ENCODE peak calls at places on chromosomes 4 and X, in ten cellular contexts. O is pancreas; H is HT-29; P is vagina; C is H7; V is mucosa of gallbladder; I is NCI-H748 treated with DMSO at 0.1 percent for 48 hours; F is MM.1S; A is stimulated activated CD4-positive, alpha-beta T cell treated with anti-CD3 and anti-CD28 coated beads, TNF-alpha, amount 100 ng/mL, for 48 hours; D is body of pancreas. W is an unnamed sample.

GRCh38 chr4:127857641-127858040 is 23.1 kb upstream of the PLK4 start:
- DNase-seq in F (no peak), I (no peak), H (no peak), V (no peak), C (no peak), A (no peak), O (no peak), P (no peak), D (no peak), W (no peak)

GRCh38 chr4:95129036-95129435 is 371.3 kb downstream of the BMPR1B start:
- DNase-seq in F (no peak), I (no peak), A (no peak), P (no peak), O (no peak), H (no peak), C (no peak), V (no peak), D (no peak), W (no peak)

GRCh38 chr4:88866862-88867550 is 169.4 kb upstream of the NAP1L5 start:
- DNase-seq in V (no peak), I (peak), A (no peak), O (no peak), P (no peak), D (no peak), F (peak), H (peak), C (no peak), W (no peak)

GRCh38 chrX:136063340-136064079 is 78.3 kb downstream of the SLC9A6 start:
- DNase-seq in A (no peak), F (no peak), V (no peak), I (no peak), D (no peak), O (no peak), C (no peak), H (no peak), P (no peak), W (no peak)

GRCh38 chr4:84238247-84239090 is 260.6 kb downstream of the NKX6-1 start:
- DNase-seq in C (no peak), F (no peak), A (no peak), I (no peak), H (no peak), D (no peak), P (no peak), V (no peak), O (no peak), W (no peak)

GRCh38 chr4:108749119-108749518 is 13.7 kb downstream of the ETNPPL start:
- DNase-seq in A (no peak), H (no peak), C (peak), D (no peak), F (no peak), P (no peak), V (no peak), O (no peak), I (no peak), W (no peak)

GRCh38 chr4:10612476-10612875 is 72.1 kb downstream of the CLNK start:
- DNase-seq in F (no peak), I (no peak), H (no peak), V (no peak), D (no peak), P (no peak), A (no peak), C (no peak), O (no peak), W (no peak)

GRCh38 chr4:177250056-177250696 is 59.5 kb upstream of the NEIL3 start:
- DNase-seq in V (peak), A (peak), P (no peak), I (peak), D (peak), H (peak), F (no peak), O (peak), C (peak), W (no peak)

GRCh38 chrX:19800821-19801220 is 86.6 kb downstream of the SH3KBP1 start:
- DNase-seq in V (no peak), F (no peak), A (no peak), C (peak), D (no peak), H (no peak), P (no peak), O (no peak), I (no peak), W (no peak)

GRCh38 chrX:13502590-13502989 is 66.8 kb upstream of the EGFL6 start:
- DNase-seq in D (no peak), F (no peak), P (no peak), O (no peak), H (no peak), C (no peak), V (no peak), A (no peak), I (no peak), W (no peak)

GRCh38 chr4:185541251-185541671 is 6.0 kb upstream of the PDLIM3 start:
- DNase-seq in O (no peak), H (no peak), P (no peak), F (no peak), V (peak), A (no peak), D (no peak), C (no peak), I (no peak), W (peak)

GRCh38 chr4:25486171-25486570 is 109.1 kb downstream of the ANAPC4 start:
- DNase-seq in F (no peak), P (no peak), A (no peak), D (no peak), I (no peak), C (no peak), H (no peak), O (no peak), V (no peak), W (no peak)

GRCh38 chr4:81378398-81378797 is 93.3 kb downstream of the RASGEF1B start:
- DNase-seq in P (no peak), C (no peak), A (no peak), F (no peak), V (no peak), O (no peak), D (no peak), H (no peak), I (no peak), W (no peak)

GRCh38 chrX:132488092-132488749 is 617 bp downstream of the MBNL3 start:
- DNase-seq in O (no peak), P (no peak), F (peak), D (no peak), H (peak), C (no peak), V (no peak), I (no peak), A (no peak), W (no peak)

GRCh38 chrX:15127010-15127409 is 142.9 kb downstream of the ASB9 start:
- DNase-seq in C (no peak), P (no peak), A (no peak), I (no peak), F (no peak), D (no peak), O (no peak), H (no peak), V (no peak), W (no peak)

GRCh38 chr4:56375458-56375857 is 11.8 kb downstream of the AASDH start:
- DNase-seq in I (no peak), C (no peak), F (no peak), A (no peak), H (no peak), V (no peak), P (no peak), D (no peak), O (no peak), W (no peak)

GRCh38 chr4:152936446-152937279 is 540 bp downstream of the FHDC1 start:
- DNase-seq in F (peak), H (peak), A (no peak), P (no peak), D (peak), C (peak), O (peak), V (peak), I (peak), W (peak)

GRCh38 chr4:4200624-4201023 is 26.1 kb downstream of the OTOP1 start:
- DNase-seq in P (no peak), A (no peak), I (no peak), V (no peak), D (no peak), O (no peak), H (no peak), C (no peak), F (no peak), W (no peak)

GRCh38 chr4:23889814-23890269 is at the start of gene PPARGC1A:
- DNase-seq in D (peak), I (peak), A (no peak), C (no peak), V (peak), F (peak), O (peak), P (no peak), H (peak), W (peak)

GRCh38 chrX:47568656-47569295 is 7.8 kb downstream of the ARAF start:
- DNase-seq in V (no peak), C (peak), H (peak), O (no peak), A (peak), I (no peak), D (no peak), P (no peak), F (no peak), W (no peak)

GRCh38 chr4:177367336-177367735 is 57.7 kb downstream of the NEIL3 start:
- DNase-seq in C (peak), V (no peak), I (no peak), P (no peak), A (no peak), H (peak), D (no peak), O (no peak), F (no peak), W (no peak)

GRCh38 chrX:1355131-1355799 is 18.7 kb downstream of the IL3RA start:
- DNase-seq in C (peak), A (no peak), P (no peak), D (no peak), F (no peak), V (no peak), H (no peak), O (no peak), I (no peak), W (no peak)

GRCh38 chr4:121164291-121164690 is at the start of gene TNIP3:
- DNase-seq in H (no peak), C (no peak), A (no peak), P (no peak), D (no peak), V (no peak), F (no peak), I (no peak), O (no peak), W (no peak)

GRCh38 chrX:12076046-12076445 is 62.2 kb upstream of the FRMPD4 start:
- DNase-seq in O (no peak), A (no peak), H (no peak), F (no peak), V (no peak), D (no peak), C (no peak), I (no peak), P (no peak), W (no peak)

GRCh38 chr4:138426751-138427150 is 184.6 kb upstream of the SLC7A11 start:
- DNase-seq in C (no peak), H (no peak), D (no peak), I (no peak), P (no peak), A (no peak), O (no peak), F (no peak), V (no peak), W (no peak)

GRCh38 chrX:132741706-132742105 is 216.7 kb downstream of the HS6ST2 start:
- DNase-seq in I (no peak), D (no peak), A (no peak), C (no peak), V (no peak), F (no peak), O (no peak), H (no peak), P (peak), W (no peak)

GRCh38 chr4:180153587-180153986 is 2089.6 kb upstream of the TENM3 start:
- DNase-seq in D (no peak), C (no peak), V (no peak), P (no peak), A (no peak), F (no peak), H (no peak), I (no peak), O (no peak), W (no peak)

GRCh38 chr4:109205186-109205585 is 97.3 kb downstream of the COL25A1 start:
- DNase-seq in P (no peak), H (no peak), C (no peak), D (no peak), F (no peak), I (no peak), V (no peak), O (no peak), A (no peak), W (no peak)

GRCh38 chr4:110902500-110902899 is 279.6 kb upstream of the PITX2 start:
- DNase-seq in P (no peak), I (no peak), D (no peak), A (no peak), V (no peak), O (no peak), H (no peak), F (no peak), C (no peak), W (no peak)

GRCh38 chrX:118171354-118171753 is 54.7 kb upstream of the KLHL13 start:
- DNase-seq in F (no peak), A (no peak), H (no peak), I (no peak), P (no peak), D (no peak), V (no peak), O (no peak), C (no peak), W (no peak)

GRCh38 chr4:177455591-177455990 is 13.4 kb upstream of the AGA start:
- DNase-seq in P (no peak), I (peak), C (no peak), A (no peak), H (no peak), O (no peak), F (no peak), D (no peak), V (no peak), W (no peak)

GRCh38 chr4:1979477-1980196 is 29.1 kb downstream of the NELFA start:
- DNase-seq in I (no peak), D (no peak), P (no peak), A (no peak), F (peak), C (peak), V (no peak), H (no peak), O (no peak), W (no peak)

GRCh38 chrX:154731203-154731602 is 19.7 kb downstream of the GAB3 start:
- DNase-seq in H (no peak), P (no peak), A (no peak), D (no peak), V (no peak), I (no peak), C (no peak), F (no peak), O (no peak), W (no peak)

GRCh38 chr4:110475881-110476818 is at the start of gene ENPEP:
- DNase-seq in O (no peak), C (peak), I (no peak), H (no peak), A (no peak), D (peak), F (no peak), V (peak), P (no peak), W (peak)